ENCODE peak calls at places on chromosomes 1 and 21, in four cellular contexts. T, N, D and F are unnamed samples.

GRCh38 chr1:155093938-155094621 is 15.4 kb downstream of the EFNA3 start:
- DNase-seq in T (peak), N (peak), D (no peak), F (no peak)

GRCh38 chr21:46498335-46499050 is 39.8 kb downstream of the DIP2A start:
- DNase-seq in T (no peak), N (no peak), D (no peak), F (no peak)

GRCh38 chr1:178238722-178239510 is 145.0 kb downstream of the RASAL2 start:
- DNase-seq in T (no peak), N (no peak), D (no peak), F (no peak)

GRCh38 chr1:93042134-93042821 is 36.8 kb upstream of the MTF2 start:
- DNase-seq in T (no peak), N (no peak), D (peak), F (no peak)

GRCh38 chr1:2204384-2205190 is 10.0 kb upstream of the FAAP20 start:
- DNase-seq in T (peak), N (peak), D (no peak), F (peak)

GRCh38 chr1:178724734-178725602 is at the start of gene RALGPS2:
- DNase-seq in T (peak), N (peak), D (no peak), F (peak)

GRCh38 chr1:45929257-45929687 is 125.9 kb downstream of the MAST2 start:
- DNase-seq in T (no peak), N (no peak), D (no peak), F (peak)

GRCh38 chr1:7458946-7459345 is 312.1 kb upstream of the VAMP3 start:
- DNase-seq in T (no peak), N (no peak), D (no peak), F (no peak)

GRCh38 chr1:53502641-53503432 is 43.6 kb downstream of the DMRTB1 start:
- DNase-seq in T (no peak), N (peak), D (no peak), F (no peak)

GRCh38 chr1:40143891-40144575 is 17.2 kb upstream of the RLF start:
- DNase-seq in T (peak), N (peak), D (peak), F (peak)

GRCh38 chr1:177228721-177229088 is 57.9 kb downstream of the BRINP2 start:
- DNase-seq in T (no peak), N (no peak), D (no peak), F (no peak)

GRCh38 chr1:151386002-151386401 is 13.4 kb upstream of the PSMB4 start:
- DNase-seq in T (no peak), N (no peak), D (no peak), F (no peak)

GRCh38 chr1:17605582-17606344 is 66.3 kb downstream of the ARHGEF10L start:
- DNase-seq in T (no peak), N (no peak), D (no peak), F (no peak)

GRCh38 chr1:65478379-65479026 is 58.0 kb downstream of the LEPR start:
- DNase-seq in T (no peak), N (no peak), D (no peak), F (no peak)

GRCh38 chr1:150960646-150961045 is 14.0 kb downstream of the CERS2 start:
- DNase-seq in T (no peak), N (no peak), D (no peak), F (no peak)

GRCh38 chr1:66563094-66563800 is 29.3 kb downstream of the SGIP1 start:
- DNase-seq in T (no peak), N (no peak), D (no peak), F (no peak)

GRCh38 chr1:15249032-15249601 is 2.1 kb downstream of the FHAD1 start:
- DNase-seq in T (no peak), N (no peak), D (no peak), F (no peak)

GRCh38 chr1:29837306-29837646 is 601.0 kb downstream of the PTPRU start:
- DNase-seq in T (no peak), N (no peak), D (no peak), F (no peak)

GRCh38 chr1:6280761-6281451 is 20.0 kb upstream of the GPR153 start:
- DNase-seq in T (peak), N (peak), D (no peak), F (peak)

GRCh38 chr1:204775546-204775945 is 90.0 kb upstream of the LRRN2 start:
- DNase-seq in T (no peak), N (no peak), D (no peak), F (no peak)

GRCh38 chr1:151130837-151131586 is 15.4 kb downstream of the SEMA6C start:
- DNase-seq in T (peak), N (peak), D (peak), F (peak)

GRCh38 chr1:204345425-204345824 is 14.3 kb downstream of the PLEKHA6 start:
- DNase-seq in T (no peak), N (no peak), D (no peak), F (no peak)

GRCh38 chr21:36183144-36183795 is 26.6 kb downstream of the DOP1B start:
- DNase-seq in T (no peak), N (no peak), D (no peak), F (no peak)

GRCh38 chr1:174789399-174789798 is 210.3 kb upstream of the CACYBP start:
- DNase-seq in T (no peak), N (no peak), D (peak), F (no peak)

GRCh38 chr1:13762642-13763041 is 62.7 kb downstream of the PRDM2 start:
- DNase-seq in T (no peak), N (no peak), D (no peak), F (no peak)

GRCh38 chr1:47926461-47926999 is 70.7 kb downstream of the TRABD2B start:
- DNase-seq in T (no peak), N (no peak), D (no peak), F (no peak)

GRCh38 chr1:28516518-28516956 is 10.7 kb downstream of the RCC1 start:
- DNase-seq in T (no peak), N (no peak), D (no peak), F (no peak)

GRCh38 chr1:89739013-89739843 is 81.6 kb upstream of the LRRC8D start:
- DNase-seq in T (no peak), N (no peak), D (no peak), F (no peak)

GRCh38 chr1:160639652-160640051 is 7.2 kb downstream of the SLAMF1 start:
- DNase-seq in T (no peak), N (no peak), D (no peak), F (no peak)

GRCh38 chr21:35658242-35658641 is 402.1 kb downstream of the SETD4 start:
- DNase-seq in T (no peak), N (no peak), D (no peak), F (no peak)

GRCh38 chr1:52633291-52633754 is 355 bp downstream of the SHISAL2A start:
- DNase-seq in T (no peak), N (no peak), D (no peak), F (peak)

GRCh38 chr21:27329255-27329851 is 362.5 kb upstream of the ADAMTS5 start:
- DNase-seq in T (no peak), N (no peak), D (no peak), F (no peak)

GRCh38 chr1:3251099-3251809 is 182.3 kb downstream of the PRDM16 start:
- DNase-seq in T (no peak), N (no peak), D (no peak), F (no peak)

GRCh38 chr1:208111646-208112200 is 132.5 kb downstream of the PLXNA2 start:
- DNase-seq in T (no peak), N (no peak), D (no peak), F (no peak)

GRCh38 chr1:58457023-58457635 is 89.4 kb downstream of the OMA1 start:
- DNase-seq in T (no peak), N (no peak), D (no peak), F (no peak)

GRCh38 chr21:29904359-29905282 is 35.2 kb downstream of the GRIK1 start:
- DNase-seq in T (no peak), N (no peak), D (no peak), F (no peak)

GRCh38 chr1:172826096-172826741 is 167.3 kb downstream of the FASLG start:
- DNase-seq in T (no peak), N (peak), D (no peak), F (no peak)

GRCh38 chr21:45459171-45460010 is 54.4 kb downstream of the COL18A1 start:
- DNase-seq in T (no peak), N (no peak), D (no peak), F (no peak)

GRCh38 chr1:93448983-93449805 is 1.3 kb downstream of the FNBP1L start:
- DNase-seq in T (no peak), N (peak), D (no peak), F (peak)

GRCh38 chr1:245551536-245551935 is 396.8 kb downstream of the KIF26B start:
- DNase-seq in T (no peak), N (no peak), D (no peak), F (no peak)
- TF ChIP-seq USF1 in T (no peak), N (no peak), D (no peak), F (no peak)

DNA sequence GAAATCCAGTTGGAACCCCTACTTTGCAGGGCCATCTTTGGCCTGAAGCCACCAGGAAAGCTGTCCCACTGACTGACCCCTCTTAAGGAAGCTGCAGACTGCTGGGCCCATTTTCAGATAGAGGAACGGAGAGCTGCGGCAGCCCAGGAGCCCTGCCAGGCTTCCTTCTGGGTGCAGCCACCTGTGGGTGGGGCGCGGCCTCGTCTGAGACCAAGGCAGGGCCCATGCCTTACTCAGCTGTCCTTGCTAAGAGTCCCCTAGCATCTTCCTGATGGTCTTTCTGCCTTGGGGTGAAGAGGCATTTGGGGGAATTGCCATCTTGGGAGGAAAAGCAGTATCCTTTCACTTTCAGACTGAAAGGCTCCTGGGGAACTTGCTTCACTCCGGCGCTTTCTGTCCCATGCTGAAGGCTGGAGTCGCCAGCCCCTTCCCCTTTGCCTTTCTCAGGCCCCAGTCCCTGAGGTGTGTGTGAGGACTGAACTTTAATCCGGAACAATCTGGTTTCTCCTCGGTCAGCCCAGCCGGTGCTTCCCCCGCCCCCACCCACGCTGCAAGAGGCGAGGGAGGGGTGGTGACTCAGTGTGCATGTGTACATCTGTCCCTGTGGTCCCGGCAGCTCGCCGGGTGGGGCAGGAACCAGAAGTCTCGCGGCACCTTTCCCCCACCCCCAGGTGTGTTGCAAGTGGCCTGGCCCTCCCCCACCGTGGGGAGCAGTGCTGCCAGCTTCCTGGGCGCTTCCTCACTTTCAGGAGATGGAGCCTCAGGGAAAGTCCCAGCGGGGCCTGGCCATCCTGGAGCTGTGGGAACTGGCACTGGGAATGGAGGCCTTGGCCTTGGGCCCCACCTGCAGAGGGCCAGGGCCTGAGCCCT is 5.1 kb downstream of the ZC3H12A start:
- DNase-seq in T (peak), N (peak), D (peak), F (no peak)
- TF ChIP-seq USF1 in T (no peak), N (no peak), D (no peak), F (no peak)

GRCh38 chr1:180941518-180942275 is 29.0 kb downstream of the KIAA1614 start:
- DNase-seq in T (peak), N (no peak), D (no peak), F (no peak)
- TF ChIP-seq USF1 in T (no peak), N (no peak), D (no peak), F (no peak)

DNA sequence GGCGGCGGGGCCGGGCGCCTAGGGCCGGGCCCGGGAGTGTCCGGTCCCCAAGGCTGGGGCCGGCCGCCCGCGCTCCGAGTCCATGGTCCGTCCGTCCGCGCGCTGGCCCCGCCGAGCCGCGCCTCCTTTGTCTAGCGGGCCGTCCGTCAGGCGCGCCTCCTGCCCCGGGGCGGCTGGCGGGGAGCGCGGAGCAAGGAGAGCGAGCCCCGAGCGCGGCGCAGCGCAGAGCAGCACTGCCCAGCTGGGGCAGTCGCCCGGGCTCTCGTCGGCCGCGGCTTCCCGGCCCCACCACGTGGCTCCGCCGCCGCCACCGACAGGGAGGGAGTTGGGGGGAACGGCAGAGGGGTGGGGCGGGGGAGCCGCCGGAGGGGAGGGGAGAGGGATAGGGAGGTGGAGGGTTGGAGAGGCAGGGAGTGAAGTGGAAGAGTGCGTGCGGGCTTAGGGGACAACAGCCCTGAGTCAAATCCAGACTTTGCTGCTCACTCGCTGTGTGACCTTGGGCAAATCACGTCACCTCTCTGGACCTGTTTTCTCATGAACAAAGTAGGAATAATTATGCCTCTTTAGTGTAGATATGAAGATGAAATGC is at the start of gene NKAIN1:
- DNase-seq in T (peak), N (peak), D (no peak), F (peak)
- TF ChIP-seq USF1 in T (no peak), N (no peak), D (no peak), F (no peak)